ENCODE peak calls at places on chromosomes 3 and 15, in four cellular contexts. I is Calu3, X is AG04449, L is GM06990. K is an unnamed sample.

GRCh38 chr3:72263223-72264015 is 478.5 kb upstream of the PROK2 start:
- DNase-seq in X (no peak), I (no peak), L (no peak), K (no peak)

GRCh38 chr3:179713643-179714090 is 60.8 kb downstream of the USP13 start:
- DNase-seq in X (peak), L (no peak), I (no peak), K (no peak)

GRCh38 chr3:58260733-58261132 is 23.1 kb downstream of the ABHD6 start:
- DNase-seq in X (no peak), L (no peak), I (no peak), K (no peak)

GRCh38 chr15:21269121-21269520 is 171.2 kb downstream of the POTEB3 start:
- DNase-seq in I (no peak), X (no peak), L (no peak), K (no peak)

GRCh38 chr3:64475037-64475436 is 212.8 kb downstream of the ADAMTS9 start:
- DNase-seq in L (no peak), X (no peak), I (no peak), K (no peak)

GRCh38 chr3:21642433-21642832 is 108.6 kb downstream of the ZNF385D start:
- DNase-seq in L (no peak), I (no peak), X (no peak), K (no peak)

GRCh38 chr15:36590838-36591237 is 11.4 kb downstream of the CDIN1 start:
- DNase-seq in I (no peak), X (peak), L (no peak), K (no peak)

GRCh38 chr3:193095366-193095765 is 145.7 kb upstream of the PLAAT1 start:
- DNase-seq in X (no peak), L (no peak), I (no peak), K (no peak)

GRCh38 chr3:141306922-141307321 is 61.4 kb upstream of the ZBTB38 start:
- DNase-seq in X (no peak), L (no peak), I (no peak), K (no peak)

GRCh38 chr3:106533097-106533496 is 664.3 kb upstream of the CBLB start:
- DNase-seq in X (no peak), L (no peak), I (no peak), K (no peak)

GRCh38 chr3:153142961-153143360 is 19.1 kb upstream of the RAP2B start:
- DNase-seq in X (no peak), L (no peak), I (no peak), K (no peak)
- TF ChIP-seq CTCF in X (no peak), L (no peak), I (no peak), K (no peak)

GRCh38 chr3:66236281-66236680 is 15.5 kb downstream of the SLC25A26 start:
- DNase-seq in I (no peak), X (no peak), L (no peak), K (no peak)
- TF ChIP-seq CTCF in I (no peak), X (no peak), L (no peak), K (no peak)

GRCh38 chr3:134976948-134977347 is 181.9 kb downstream of the EPHB1 start:
- DNase-seq in X (no peak), L (no peak), I (no peak), K (no peak)
- TF ChIP-seq CTCF in X (no peak), L (no peak), I (no peak), K (no peak)

GRCh38 chr3:170640737-170641171 is 54.9 kb upstream of the SLC7A14 start:
- DNase-seq in L (no peak), I (no peak), X (no peak), K (no peak)
- TF ChIP-seq CTCF in L (no peak), I (no peak), X (no peak), K (no peak)

GRCh38 chr15:58934114-58934447 is 602 bp upstream of the SLTM start:
- DNase-seq in L (no peak), X (no peak), I (no peak), K (no peak)
- TF ChIP-seq CTCF in L (no peak), X (no peak), I (no peak), K (no peak)

GRCh38 chr3:164416491-164417222 is 661.6 kb downstream of the SI start:
- DNase-seq in L (no peak), X (no peak), I (no peak), K (no peak)
- TF ChIP-seq CTCF in L (no peak), X (no peak), I (no peak), K (no peak)

DNA sequence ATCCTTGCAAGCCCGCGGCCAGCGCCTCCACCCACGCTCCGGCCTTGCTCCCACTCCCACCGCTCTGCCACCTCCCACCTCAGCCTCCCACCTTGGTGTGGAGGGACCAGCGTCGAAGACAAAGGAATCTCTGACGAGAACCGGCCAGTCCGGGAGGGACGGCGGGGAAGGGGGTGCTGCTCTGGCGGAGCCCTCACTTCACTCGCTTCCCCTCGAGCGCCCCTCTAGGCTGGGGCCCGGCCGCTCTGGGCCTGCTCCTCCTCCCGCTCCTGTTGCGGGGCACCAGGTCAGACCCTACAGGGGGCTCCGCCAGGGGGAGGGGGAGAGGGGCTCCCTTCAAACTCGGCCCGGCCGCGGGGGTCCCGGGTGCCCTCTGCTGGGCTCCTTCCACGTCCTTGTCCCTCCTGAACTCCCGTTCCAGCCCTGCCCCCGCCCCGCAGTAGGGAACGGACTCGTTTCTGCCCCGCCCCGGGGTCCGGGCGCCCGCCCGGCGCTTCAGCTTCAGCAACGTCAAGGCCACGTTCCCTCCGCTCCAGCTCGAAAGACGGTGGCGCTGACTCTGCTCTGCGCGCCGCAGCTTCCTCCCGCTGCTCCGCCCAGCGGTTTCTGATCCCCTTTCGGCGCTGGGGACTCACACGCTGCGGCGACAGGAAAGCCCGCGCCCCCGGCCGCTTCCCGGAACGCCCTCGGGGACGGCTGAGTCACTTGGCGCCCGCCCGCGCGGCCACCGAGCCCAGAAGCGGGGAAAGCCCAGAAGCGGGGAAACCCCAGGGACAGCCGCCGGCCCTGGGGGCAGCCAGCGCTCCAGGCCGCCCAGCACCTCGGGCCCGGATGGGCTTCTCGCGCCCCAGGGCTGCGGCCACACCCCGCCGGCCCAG is 28.6 kb downstream of the ARHGAP31 start:
- DNase-seq in X (no peak), L (peak), I (peak), K (peak)
- TF ChIP-seq CTCF in X (peak), L (peak), I (no peak), K (no peak)

GRCh38 chr3:152835311-152836102 is 576 bp downstream of the P2RY1 start:
- DNase-seq in X (no peak), L (no peak), I (peak), K (peak)
- TF ChIP-seq CTCF in X (no peak), L (peak), I (peak), K (peak)

GRCh38 chr3:189809583-189809982 is 178.4 kb downstream of the TP63 start:
- DNase-seq in I (no peak), X (no peak), L (no peak), K (no peak)
- TF ChIP-seq CTCF in I (no peak), X (no peak), L (no peak), K (no peak)